ENCODE peak calls at places on chromosomes 1 and 21, in seven cellular contexts. G is body of pancreas, B is tibial artery, W is heart right ventricle, H is prostate gland, Q is cardiac muscle cell, J is epithelial cell of proximal tubule. Y is an unnamed sample.

GRCh38 chr1:125064481-125064880 is 3879.7 kb downstream of the SRGAP2C start:
- DNase-seq in B (no peak), J (no peak), H (no peak), G (no peak), Q (no peak), W (no peak), Y (no peak)

GRCh38 chr21:46559291-46559983 is 45.4 kb downstream of the S100B start:
- DNase-seq in G (no peak), J (no peak), H (no peak), W (no peak), B (no peak), Q (peak), Y (no peak)

GRCh38 chr21:9750341-9751086 is 770.9 kb upstream of the TPTE start:
- DNase-seq in H (no peak), J (no peak), B (no peak), G (no peak), W (no peak), Q (no peak), Y (no peak)

GRCh38 chr1:25615172-25615541 is 1.4 kb upstream of the MAN1C1 start:
- DNase-seq in G (no peak), B (no peak), Q (no peak), J (no peak), H (no peak), W (no peak), Y (no peak)

GRCh38 chr21:31203371-31204054 is 140.5 kb downstream of the TIAM1 start:
- DNase-seq in J (no peak), Q (no peak), B (no peak), W (no peak), G (no peak), H (no peak), Y (no peak)

GRCh38 chr21:32494946-32495703 is 82.6 kb downstream of the EVA1C start:
- DNase-seq in W (no peak), H (peak), J (no peak), G (no peak), Q (no peak), B (no peak), Y (no peak)

GRCh38 chr21:41054206-41054605 is 113.8 kb upstream of the BACE2 start:
- DNase-seq in W (no peak), Q (no peak), J (no peak), H (no peak), G (no peak), B (no peak), Y (no peak)

GRCh38 chr21:16579538-16579937 is 849.8 kb downstream of the USP25 start:
- DNase-seq in G (no peak), B (no peak), H (no peak), Q (no peak), W (peak), J (no peak), Y (no peak)

GRCh38 chr1:177517556-177517955 is 346.8 kb downstream of the BRINP2 start:
- DNase-seq in B (no peak), Q (no peak), G (no peak), W (no peak), H (no peak), J (peak), Y (no peak)

GRCh38 chr1:202625416-202626360 is 84.6 kb downstream of the SYT2 start:
- DNase-seq in B (peak), G (peak), W (peak), Q (peak), J (no peak), H (peak), Y (peak)

GRCh38 chr1:89174491-89174890 is 1.3 kb downstream of the GBP7 start:
- DNase-seq in Q (no peak), B (no peak), W (no peak), H (no peak), G (no peak), J (no peak), Y (no peak)

GRCh38 chr1:198620951-198621824 is 17.7 kb upstream of the PTPRC start:
- DNase-seq in G (peak), B (no peak), W (no peak), Q (no peak), H (no peak), J (peak), Y (peak)
- TF ChIP-seq CTCF in G (no peak), B (no peak), W (no peak), Q (no peak), H (no peak), J (no peak), Y (no peak)

GRCh38 chr1:115595279-115596079 is 46.3 kb upstream of the VANGL1 start:
- DNase-seq in G (peak), J (peak), Q (peak), W (peak), H (peak), B (peak), Y (peak)
- TF ChIP-seq CTCF in G (peak), J (peak), Q (peak), W (peak), H (peak), B (peak), Y (peak)

DNA sequence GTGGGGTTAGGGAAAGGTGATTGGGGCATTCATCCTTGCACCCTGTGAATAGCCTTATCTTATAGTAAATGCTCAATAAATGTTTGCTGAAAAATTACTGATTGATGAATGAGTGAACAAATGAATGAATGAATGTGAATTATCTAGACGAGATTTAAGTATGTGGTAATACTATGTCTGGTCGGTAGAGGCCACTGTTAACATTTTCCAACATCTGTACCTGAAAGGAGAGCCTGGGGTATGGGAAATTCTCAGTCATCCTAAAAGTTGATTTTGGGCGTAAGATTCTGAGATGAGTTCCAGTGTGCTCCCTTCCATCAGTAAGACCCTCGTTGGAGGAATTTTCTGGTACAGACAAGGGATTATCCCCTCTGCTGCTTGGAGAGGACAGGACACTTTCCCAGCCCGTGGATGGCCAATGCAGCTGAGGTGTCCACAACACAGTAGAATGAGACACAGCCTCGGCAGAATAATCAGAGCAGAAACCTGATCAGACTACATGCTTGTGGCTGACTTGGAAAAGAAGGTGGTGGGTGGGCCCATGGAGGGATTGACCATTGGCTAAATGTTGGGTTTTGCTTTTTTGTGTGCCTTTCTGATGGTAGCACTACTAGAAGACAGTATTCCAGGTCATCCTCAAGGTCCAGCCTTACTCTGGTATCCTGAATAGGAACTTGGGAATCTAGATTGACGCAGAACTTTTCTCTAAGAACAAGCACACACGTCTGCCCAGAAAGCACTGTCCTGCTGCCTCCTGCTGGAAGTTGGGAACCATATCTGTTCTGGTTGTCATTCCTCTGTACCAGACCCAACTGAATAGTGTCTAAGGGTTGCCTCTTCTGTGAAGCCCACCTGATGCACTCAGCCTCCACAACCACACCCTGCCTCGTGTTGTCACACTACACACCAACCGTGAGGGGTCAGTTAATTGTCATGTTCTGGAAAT is 262.0 kb downstream of the TNR start:
- DNase-seq in W (no peak), B (no peak), G (no peak), J (no peak), H (no peak), Q (peak), Y (peak)
- TF ChIP-seq CTCF in W (peak), B (peak), G (peak), J (peak), H (peak), Q (peak), Y (peak)

GRCh38 chr1:225567789-225568188 is 85.1 kb downstream of the ENAH start:
- DNase-seq in H (no peak), W (no peak), G (no peak), J (no peak), B (no peak), Q (no peak), Y (no peak)

GRCh38 chr1:225577243-225577642 is 75.7 kb downstream of the ENAH start:
- DNase-seq in B (no peak), G (no peak), H (no peak), Q (no peak), W (no peak), J (no peak), Y (no peak)

GRCh38 chr1:225573216-225573615 is 79.7 kb downstream of the ENAH start:
- DNase-seq in W (no peak), J (no peak), Q (no peak), G (no peak), H (no peak), B (no peak), Y (no peak)

GRCh38 chr1:225578247-225578646 is 74.7 kb downstream of the ENAH start:
- DNase-seq in H (no peak), J (no peak), Q (no peak), W (no peak), B (no peak), G (no peak), Y (no peak)

DNA sequence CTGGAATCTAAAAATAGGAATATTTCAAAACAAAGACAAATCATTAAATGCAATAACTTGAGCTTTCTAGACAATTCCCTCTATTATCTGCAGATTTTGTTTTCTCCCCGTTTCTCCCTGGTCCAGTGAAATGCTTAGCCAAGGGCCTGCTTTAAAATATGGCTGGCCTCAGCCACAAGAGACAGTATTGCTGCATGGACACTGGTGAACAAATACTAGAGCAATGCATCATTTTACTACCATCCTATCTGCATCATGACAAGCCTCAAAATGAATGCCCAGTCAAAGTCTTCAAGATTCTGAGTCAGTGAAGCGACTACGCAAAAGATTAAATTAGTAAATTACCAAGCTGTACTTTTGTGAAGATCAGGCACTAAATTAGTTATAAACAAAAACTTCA is 80.5 kb downstream of the ENAH start:
- DNase-seq in B (no peak), Q (no peak), J (no peak), W (no peak), G (no peak), H (no peak), Y (no peak)
- TF ChIP-seq CTCF in B (peak), Q (peak), J (peak), W (no peak), G (no peak), H (no peak), Y (no peak)

DNA sequence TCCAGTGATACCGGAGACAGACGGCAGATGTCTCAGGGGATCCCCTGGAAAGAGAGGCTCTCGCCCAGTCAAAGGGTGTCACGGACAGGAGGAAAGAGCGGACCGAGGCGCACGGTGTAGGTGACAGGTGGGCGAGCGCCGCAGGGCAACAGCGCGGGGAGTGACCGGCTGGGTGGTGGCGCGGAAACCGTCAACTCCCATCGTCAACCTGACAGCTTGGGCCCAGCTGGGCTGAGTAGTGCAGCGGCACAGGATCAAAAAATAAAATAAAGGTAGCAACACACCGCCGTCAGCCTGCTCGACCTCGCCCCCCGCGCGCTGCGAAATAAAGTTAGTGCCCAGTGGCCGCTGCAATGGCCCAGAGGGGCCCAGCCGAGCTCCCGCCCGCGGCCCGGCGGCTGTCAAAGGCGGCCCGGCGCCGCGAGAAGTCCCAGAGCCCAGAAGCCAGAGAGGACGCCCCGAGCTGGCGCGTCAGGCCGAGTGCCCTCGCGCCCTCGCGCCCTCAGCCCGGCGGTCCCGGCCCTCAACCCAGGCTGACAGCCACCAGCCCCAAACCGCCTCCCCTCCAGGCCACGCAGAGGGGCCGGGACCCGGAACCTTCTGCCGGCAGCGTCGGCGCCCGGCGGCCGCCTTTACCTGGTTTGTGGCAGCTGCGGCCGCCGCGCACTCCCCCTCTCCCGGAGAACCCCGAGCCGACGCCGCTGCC is at the start of gene LYST:
- DNase-seq in G (peak), H (peak), J (no peak), W (peak), Q (peak), B (peak), Y (peak)
- TF ChIP-seq CTCF in G (no peak), H (no peak), J (peak), W (no peak), Q (peak), B (no peak), Y (no peak)

GRCh38 chr1:231770776-231771175 is 144.2 kb downstream of the DISC1 start:
- DNase-seq in Q (no peak), H (no peak), J (no peak), B (no peak), G (no peak), W (no peak), Y (no peak)

GRCh38 chr1:231779081-231779480 is 152.5 kb downstream of the DISC1 start:
- DNase-seq in H (no peak), J (no peak), B (no peak), Q (no peak), W (no peak), G (no peak), Y (no peak)

GRCh38 chr1:231774719-231775322 is 148.2 kb downstream of the DISC1 start:
- DNase-seq in G (no peak), Q (no peak), H (no peak), B (no peak), J (no peak), W (no peak), Y (no peak)

GRCh38 chr1:231778009-231778719 is 151.6 kb downstream of the DISC1 start:
- DNase-seq in G (peak), W (peak), J (no peak), H (peak), B (peak), Q (peak), Y (peak)

DNA sequence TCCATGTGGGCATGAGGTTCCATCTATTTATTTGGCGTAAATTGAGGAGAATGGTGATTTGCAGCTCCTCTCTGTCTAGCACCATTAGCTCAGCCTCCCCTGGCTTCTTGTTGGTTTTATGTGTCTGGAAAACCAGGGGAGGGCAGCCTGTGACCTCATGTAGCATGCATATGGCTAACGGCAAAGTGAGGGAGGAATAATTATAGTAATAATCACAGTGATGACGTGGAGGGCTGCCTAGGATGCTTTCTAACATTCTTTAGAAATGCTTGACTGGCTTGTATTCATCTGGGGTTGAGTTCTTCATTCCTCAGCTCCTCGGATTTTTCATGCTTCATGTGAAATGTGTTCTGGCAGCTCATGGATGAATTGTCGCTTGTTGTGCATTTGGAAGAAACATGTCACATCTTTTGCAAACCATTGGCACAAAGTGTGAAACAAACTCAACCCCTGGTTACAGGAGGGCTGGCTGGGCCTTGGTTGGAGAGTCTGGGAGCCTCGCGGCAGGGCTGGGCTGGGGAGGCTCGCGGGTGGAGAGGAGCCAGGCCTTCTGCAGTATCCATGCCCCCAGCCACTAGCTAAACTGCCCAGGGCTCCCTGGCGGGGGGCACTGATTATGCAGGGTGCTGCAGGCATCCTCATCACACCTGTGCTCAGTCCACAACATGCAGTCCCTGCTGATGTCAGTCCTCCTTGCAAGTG is 149.6 kb downstream of the DISC1 start:
- DNase-seq in Q (no peak), W (no peak), B (no peak), J (peak), G (no peak), H (no peak), Y (no peak)
- TF ChIP-seq CTCF in Q (no peak), W (no peak), B (no peak), J (no peak), G (no peak), H (no peak), Y (no peak)

GRCh38 chr21:42923553-42924432 is 1.6 kb downstream of the ERVH48-1 start:
- DNase-seq in Q (peak), W (peak), H (peak), G (peak), B (peak), J (peak), Y (peak)
- TF ChIP-seq CTCF in Q (peak), W (peak), H (peak), G (peak), B (peak), J (peak), Y (peak)

DNA sequence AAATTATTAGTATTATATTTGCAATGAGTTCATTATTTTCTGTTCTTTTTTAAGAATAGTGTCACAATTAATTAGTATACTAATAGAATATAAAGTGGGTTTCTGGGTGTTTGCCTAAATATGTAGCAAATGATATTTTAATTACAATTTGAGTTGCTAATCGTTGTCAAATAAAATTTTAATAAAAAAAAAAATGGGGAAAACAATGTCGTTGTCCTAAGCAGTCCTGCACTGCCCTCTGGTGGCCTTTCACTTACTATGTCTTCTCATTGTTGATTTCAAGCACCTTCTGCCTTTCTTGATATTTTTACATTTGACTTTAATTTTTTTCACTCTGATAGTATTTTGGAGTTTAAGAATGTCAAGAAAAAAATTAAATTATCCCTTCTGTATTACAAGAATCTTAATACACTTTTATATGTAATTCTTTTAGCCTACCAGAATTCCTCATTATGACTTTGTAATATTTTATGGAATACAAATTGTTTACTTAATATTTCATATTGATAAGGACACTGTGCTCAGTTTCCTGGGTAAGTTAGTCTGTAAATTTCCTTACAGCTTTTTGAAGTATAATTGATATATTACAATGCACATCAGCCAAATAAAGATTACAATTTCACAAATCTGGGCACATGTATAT is 104.5 kb upstream of the FMN2 start:
- DNase-seq in W (no peak), H (no peak), Q (peak), G (peak), J (no peak), B (peak), Y (no peak)
- TF ChIP-seq CTCF in W (peak), H (peak), Q (peak), G (peak), J (peak), B (peak), Y (peak)

GRCh38 chr1:151909167-151910149 is at the start of gene THEM4:
- DNase-seq in G (peak), J (peak), H (peak), W (peak), Q (peak), B (peak), Y (peak)
- TF ChIP-seq CTCF in G (no peak), J (peak), H (peak), W (no peak), Q (peak), B (peak), Y (no peak)

DNA sequence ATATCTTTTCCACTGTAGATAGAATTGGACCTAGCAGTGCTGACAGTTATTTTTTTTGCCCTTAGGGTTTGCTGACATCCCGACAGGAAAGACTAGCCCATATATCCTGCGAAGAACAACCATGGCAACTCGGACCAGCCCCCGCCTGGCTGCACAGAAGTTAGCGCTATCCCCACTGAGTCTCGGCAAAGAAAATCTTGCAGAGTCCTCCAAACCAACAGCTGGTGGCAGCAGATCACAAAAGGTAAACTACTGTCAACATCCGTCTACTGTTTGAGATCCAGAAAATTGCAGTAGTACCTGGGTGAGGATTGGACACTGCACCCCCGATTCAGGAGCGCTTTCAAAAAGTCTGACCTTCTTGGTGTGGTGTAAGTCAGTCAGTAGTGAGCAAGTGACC is 55.8 kb downstream of the CENPF start:
- DNase-seq in H (no peak), Q (peak), J (no peak), B (no peak), G (peak), W (no peak), Y (no peak)
- TF ChIP-seq CTCF in H (no peak), Q (peak), J (peak), B (no peak), G (no peak), W (no peak), Y (no peak)